ENCODE peak calls at places on chromosomes 4 and X, in four cellular contexts. One of them, this sample, is unnamed.
A peak's percentile ranks its signal among the peaks of the same experiment; 100 is the strongest.

GRCh38 chrX:68929332-68930150 is 100.7 kb downstream of the EFNB1 start:
- DNase-seq in tibial nerve: no peak
- DNase-seq in right cardiac atrium: no peak
- DNase-seq in GM06990: no peak
- DNase-seq in this sample: no peak

GRCh38 chr4:99447079-99447478 is 11.9 kb upstream of the ADH7 start:
- DNase-seq in tibial nerve: no peak
- DNase-seq in right cardiac atrium: no peak
- DNase-seq in GM06990: peak; percentile 28
- DNase-seq in this sample: no peak

GRCh38 chr4:168063031-168063430 is 29.3 kb upstream of the ANXA10 start:
- DNase-seq in tibial nerve: no peak
- DNase-seq in right cardiac atrium: no peak
- DNase-seq in GM06990: no peak
- DNase-seq in this sample: no peak

GRCh38 chr4:182778222-182778982 is 138.8 kb downstream of the DCTD start:
- DNase-seq in tibial nerve: no peak
- DNase-seq in right cardiac atrium: no peak
- DNase-seq in GM06990: no peak
- DNase-seq in this sample: no peak

GRCh38 chr4:85496933-85497332 is 22.0 kb downstream of the ARHGAP24 start:
- DNase-seq in tibial nerve: no peak
- DNase-seq in right cardiac atrium: no peak
- DNase-seq in GM06990: no peak
- DNase-seq in this sample: no peak

GRCh38 chr4:40956726-40957255 is 207.0 kb downstream of the NSUN7 start:
- DNase-seq in tibial nerve: no peak
- DNase-seq in right cardiac atrium: no peak
- DNase-seq in GM06990: no peak
- DNase-seq in this sample: no peak

GRCh38 chr4:77040856-77041576 is 34.8 kb downstream of the CCNI start:
- DNase-seq in tibial nerve: no peak
- DNase-seq in right cardiac atrium: no peak
- DNase-seq in GM06990: no peak
- DNase-seq in this sample: no peak

GRCh38 chr4:94933799-94934198 is 176.0 kb downstream of the BMPR1B start:
- DNase-seq in tibial nerve: no peak
- DNase-seq in right cardiac atrium: no peak
- DNase-seq in GM06990: no peak
- DNase-seq in this sample: no peak

GRCh38 chrX:118644378-118644777 is 83.0 kb upstream of the IL13RA1 start:
- DNase-seq in tibial nerve: no peak
- DNase-seq in right cardiac atrium: no peak
- DNase-seq in GM06990: no peak
- DNase-seq in this sample: no peak

GRCh38 chr4:137200322-137200721 is 332.0 kb downstream of the PCDH18 start:
- DNase-seq in tibial nerve: no peak
- DNase-seq in right cardiac atrium: no peak
- DNase-seq in GM06990: no peak
- DNase-seq in this sample: no peak

GRCh38 chrX:11886745-11887144 is 128.7 kb downstream of the MSL3 start:
- DNase-seq in tibial nerve: no peak
- DNase-seq in right cardiac atrium: no peak
- DNase-seq in GM06990: no peak
- DNase-seq in this sample: no peak

GRCh38 chr4:186810613-186811150 is 87.0 kb upstream of the FAT1 start:
- DNase-seq in tibial nerve: no peak
- DNase-seq in right cardiac atrium: no peak
- DNase-seq in GM06990: no peak
- DNase-seq in this sample: no peak
- H3K4me3 ChIP-seq in tibial nerve: no peak overlapping the region
- H3K4me3 ChIP-seq in right cardiac atrium: no peak overlapping the region
- H3K4me3 ChIP-seq in GM06990: no peak overlapping the region
- H3K4me3 ChIP-seq in this sample: no peak overlapping the region

DNA sequence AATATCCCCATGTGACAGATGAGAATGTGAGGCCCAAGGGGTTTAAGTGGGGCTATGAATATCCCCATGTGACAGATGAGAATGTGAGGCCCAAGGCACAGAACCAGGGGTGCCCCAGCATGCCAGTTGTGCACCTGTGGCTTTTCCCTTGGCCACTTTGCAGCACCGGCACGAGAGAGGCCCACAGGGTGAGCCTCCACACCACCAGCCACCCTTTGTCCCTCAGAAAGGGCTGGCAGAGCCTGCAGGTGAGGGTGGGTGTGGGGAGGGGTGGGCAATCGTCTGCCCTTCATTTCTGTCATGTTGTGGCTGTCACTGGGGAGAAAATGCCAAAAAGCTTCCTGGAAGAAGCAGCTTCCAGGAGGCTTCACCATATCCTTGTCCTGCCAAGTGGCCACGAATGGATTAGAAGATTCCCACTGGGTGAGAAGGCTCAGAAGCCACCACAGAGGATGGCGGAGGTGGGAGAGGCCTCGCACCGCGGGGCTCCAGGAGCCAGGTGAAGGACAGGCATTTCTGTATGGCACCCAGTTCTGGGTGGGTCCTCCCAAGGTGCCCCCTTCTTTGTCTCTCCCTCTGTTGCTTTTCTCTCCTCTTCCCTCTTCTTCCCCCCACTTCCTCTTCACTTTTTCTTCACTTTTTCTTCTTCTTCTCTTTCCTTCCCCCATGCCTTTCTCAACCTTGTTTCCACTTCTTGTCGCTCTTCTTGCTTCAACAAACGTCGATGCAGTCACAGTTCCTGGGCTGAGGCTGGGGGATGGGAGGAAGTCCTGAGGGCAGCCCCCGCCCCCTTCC is 469 bp upstream of the GPR78 start:
- DNase-seq in tibial nerve: no peak
- DNase-seq in right cardiac atrium: no peak
- DNase-seq in GM06990: no peak
- DNase-seq in this sample: no peak
- H3K4me3 ChIP-seq in tibial nerve: no peak overlapping the region
- H3K4me3 ChIP-seq in right cardiac atrium: no peak overlapping the region
- H3K4me3 ChIP-seq in GM06990: no peak overlapping the region
- H3K4me3 ChIP-seq in this sample: no peak overlapping the region

GRCh38 chrX:110318664-110318968 is 731 bp upstream of the AMMECR1 start:
- DNase-seq in tibial nerve: no peak
- DNase-seq in right cardiac atrium: no peak
- DNase-seq in GM06990: no peak
- DNase-seq in this sample: no peak

GRCh38 chrX:110316351-110317078 is 1.4 kb downstream of the AMMECR1 start:
- DNase-seq in tibial nerve: no peak
- DNase-seq in right cardiac atrium: no peak
- DNase-seq in GM06990: no peak
- DNase-seq in this sample: no peak

GRCh38 chrX:110317820-110318663 is at the start of gene AMMECR1:
- DNase-seq in tibial nerve: peak; percentile 44
- DNase-seq in right cardiac atrium: peak; percentile 79
- DNase-seq in GM06990: peak; percentile 89
- DNase-seq in this sample: peak; percentile 73

GRCh38 chrX:110317079-110317819 is 636 bp downstream of the AMMECR1 start:
- DNase-seq in tibial nerve: no peak
- DNase-seq in right cardiac atrium: peak; percentile 19
- DNase-seq in GM06990: peak; percentile 55
- DNase-seq in this sample: no peak

DNA sequence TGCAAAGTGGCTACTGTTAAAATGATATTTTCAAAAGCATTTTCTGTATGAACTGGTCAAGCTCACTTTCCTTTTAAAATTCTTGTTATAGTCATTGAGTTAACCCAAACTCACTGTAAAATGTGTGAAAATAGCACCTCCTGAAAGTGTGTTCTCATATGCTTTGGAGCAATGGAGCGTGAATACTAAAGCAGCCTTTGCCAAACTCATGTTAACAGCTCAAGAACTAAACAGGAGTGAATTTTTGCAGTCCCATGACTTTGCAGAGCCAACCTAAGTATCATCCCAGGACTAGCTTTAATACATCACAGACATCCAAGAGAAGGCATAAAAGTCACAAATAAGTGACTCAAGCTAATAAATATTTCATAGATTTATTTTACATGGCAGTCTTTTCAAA is 2.3 kb downstream of the AMMECR1 start:
- DNase-seq in tibial nerve: no peak
- DNase-seq in right cardiac atrium: no peak
- DNase-seq in GM06990: peak; percentile 22
- DNase-seq in this sample: no peak
- H3K4me3 ChIP-seq in tibial nerve: no peak overlapping the region
- H3K4me3 ChIP-seq in right cardiac atrium: no peak overlapping the region
- H3K4me3 ChIP-seq in GM06990: peak overlapping the region; percentile 78
- H3K4me3 ChIP-seq in this sample: no peak overlapping the region

GRCh38 chrX:3711331-3711917 is 2.0 kb downstream of the PRKX start:
- DNase-seq in tibial nerve: no peak
- DNase-seq in right cardiac atrium: peak; percentile 46
- DNase-seq in GM06990: peak; percentile 41
- DNase-seq in this sample: peak; percentile 11
- H3K4me3 ChIP-seq in tibial nerve: peak overlapping the region; percentile 71
- H3K4me3 ChIP-seq in right cardiac atrium: peak overlapping the region; percentile 66
- H3K4me3 ChIP-seq in GM06990: peak overlapping the region; percentile 88
- H3K4me3 ChIP-seq in this sample: peak overlapping the region; percentile 85

GRCh38 chr4:185735887-185736286 is 76.1 kb downstream of the SORBS2 start:
- DNase-seq in tibial nerve: no peak
- DNase-seq in right cardiac atrium: no peak
- DNase-seq in GM06990: no peak
- DNase-seq in this sample: no peak

GRCh38 chr4:185734930-185735329 is 77.1 kb downstream of the SORBS2 start:
- DNase-seq in tibial nerve: no peak
- DNase-seq in right cardiac atrium: no peak
- DNase-seq in GM06990: no peak
- DNase-seq in this sample: no peak

GRCh38 chr4:185730849-185731608 is 81.0 kb downstream of the SORBS2 start:
- DNase-seq in tibial nerve: no peak
- DNase-seq in right cardiac atrium: no peak
- DNase-seq in GM06990: peak; percentile 50
- DNase-seq in this sample: no peak

GRCh38 chr4:185737489-185738037 is 74.4 kb downstream of the SORBS2 start:
- DNase-seq in tibial nerve: no peak
- DNase-seq in right cardiac atrium: no peak
- DNase-seq in GM06990: no peak
- DNase-seq in this sample: no peak

GRCh38 chr4:185734214-185734613 is 77.8 kb downstream of the SORBS2 start:
- DNase-seq in tibial nerve: no peak
- DNase-seq in right cardiac atrium: no peak
- DNase-seq in GM06990: peak; percentile 67
- DNase-seq in this sample: no peak
- H3K4me3 ChIP-seq in tibial nerve: no peak overlapping the region
- H3K4me3 ChIP-seq in right cardiac atrium: no peak overlapping the region
- H3K4me3 ChIP-seq in GM06990: peak overlapping the region; percentile 15
- H3K4me3 ChIP-seq in this sample: no peak overlapping the region

GRCh38 chr4:8201341-8201781 is 2.3 kb downstream of the SH3TC1 start:
- DNase-seq in tibial nerve: no peak
- DNase-seq in right cardiac atrium: no peak
- DNase-seq in GM06990: peak; percentile 62
- DNase-seq in this sample: peak; percentile 11
- H3K4me3 ChIP-seq in tibial nerve: peak overlapping the region; percentile 48
- H3K4me3 ChIP-seq in right cardiac atrium: no peak overlapping the region
- H3K4me3 ChIP-seq in GM06990: peak overlapping the region; percentile 77
- H3K4me3 ChIP-seq in this sample: peak overlapping the region; percentile 86